ENCODE peak calls at places on chromosomes 7 and 10, in seven cellular contexts. One of them, this sample, is unnamed.

GRCh38 chr7:54985405-54986360 is 33.1 kb upstream of the EGFR start:
- DNase-seq in A673: no peak
- DNase-seq in CD8-positive, alpha-beta T cell: no peak
- DNase-seq in MCF 10A: peak
- DNase-seq in kidney epithelial cell: peak
- DNase-seq in B cell: no peak
- DNase-seq in astrocyte: peak
- DNase-seq in this sample: no peak

GRCh38 chr7:67913604-67914003 is 917.0 kb downstream of the TYW1 start:
- DNase-seq in A673: no peak
- DNase-seq in CD8-positive, alpha-beta T cell: no peak
- DNase-seq in MCF 10A: no peak
- DNase-seq in kidney epithelial cell: peak
- DNase-seq in B cell: no peak
- DNase-seq in astrocyte: peak
- DNase-seq in this sample: no peak

GRCh38 chr7:122886357-122887081 is at the start of gene CADPS2:
- DNase-seq in A673: peak
- DNase-seq in CD8-positive, alpha-beta T cell: no peak
- DNase-seq in MCF 10A: peak
- DNase-seq in kidney epithelial cell: peak
- DNase-seq in B cell: no peak
- DNase-seq in astrocyte: peak
- DNase-seq in this sample: peak

GRCh38 chr10:19500959-19501358 is 315.3 kb upstream of the PLXDC2 start:
- DNase-seq in A673: no peak
- DNase-seq in CD8-positive, alpha-beta T cell: no peak
- DNase-seq in MCF 10A: no peak
- DNase-seq in kidney epithelial cell: no peak
- DNase-seq in B cell: no peak
- DNase-seq in astrocyte: no peak
- DNase-seq in this sample: no peak

GRCh38 chr10:36181421-36181820 is 539.3 kb upstream of the FZD8 start:
- DNase-seq in A673: no peak
- DNase-seq in CD8-positive, alpha-beta T cell: no peak
- DNase-seq in MCF 10A: no peak
- DNase-seq in kidney epithelial cell: no peak
- DNase-seq in B cell: no peak
- DNase-seq in astrocyte: peak
- DNase-seq in this sample: no peak

GRCh38 chr10:32093650-32094049 is 37.4 kb upstream of the KIF5B start:
- DNase-seq in A673: no peak
- DNase-seq in CD8-positive, alpha-beta T cell: no peak
- DNase-seq in MCF 10A: no peak
- DNase-seq in kidney epithelial cell: no peak
- DNase-seq in B cell: no peak
- DNase-seq in astrocyte: no peak
- DNase-seq in this sample: no peak

GRCh38 chr7:1368682-1369571 is 90.3 kb downstream of the MICALL2 start:
- DNase-seq in A673: peak
- DNase-seq in CD8-positive, alpha-beta T cell: no peak
- DNase-seq in MCF 10A: peak
- DNase-seq in kidney epithelial cell: no peak
- DNase-seq in B cell: no peak
- DNase-seq in astrocyte: no peak
- DNase-seq in this sample: peak

GRCh38 chr10:24756283-24756682 is 32.6 kb upstream of the ARHGAP21 start:
- DNase-seq in A673: no peak
- DNase-seq in CD8-positive, alpha-beta T cell: no peak
- DNase-seq in MCF 10A: peak
- DNase-seq in kidney epithelial cell: no peak
- DNase-seq in B cell: no peak
- DNase-seq in astrocyte: no peak
- DNase-seq in this sample: no peak

GRCh38 chr7:156604311-156604710 is 36.3 kb upstream of the RNF32 start:
- DNase-seq in A673: no peak
- DNase-seq in CD8-positive, alpha-beta T cell: no peak
- DNase-seq in MCF 10A: peak
- DNase-seq in kidney epithelial cell: no peak
- DNase-seq in B cell: no peak
- DNase-seq in astrocyte: peak
- DNase-seq in this sample: no peak

GRCh38 chr7:36794689-36795088 is 70.4 kb upstream of the AOAH start:
- DNase-seq in A673: no peak
- DNase-seq in CD8-positive, alpha-beta T cell: no peak
- DNase-seq in MCF 10A: peak
- DNase-seq in kidney epithelial cell: peak
- DNase-seq in B cell: no peak
- DNase-seq in astrocyte: no peak
- DNase-seq in this sample: no peak

GRCh38 chr10:77279207-77279606 is 358.4 kb downstream of the KCNMA1 start:
- DNase-seq in A673: no peak
- DNase-seq in CD8-positive, alpha-beta T cell: peak
- DNase-seq in MCF 10A: no peak
- DNase-seq in kidney epithelial cell: no peak
- DNase-seq in B cell: no peak
- DNase-seq in astrocyte: peak
- DNase-seq in this sample: no peak

GRCh38 chr10:12650122-12650521 is 300.8 kb downstream of the CAMK1D start:
- DNase-seq in A673: no peak
- DNase-seq in CD8-positive, alpha-beta T cell: no peak
- DNase-seq in MCF 10A: no peak
- DNase-seq in kidney epithelial cell: no peak
- DNase-seq in B cell: no peak
- DNase-seq in astrocyte: no peak
- DNase-seq in this sample: no peak

GRCh38 chr7:130961128-130961601 is 227.2 kb upstream of the KLF14 start:
- DNase-seq in A673: peak
- DNase-seq in CD8-positive, alpha-beta T cell: no peak
- DNase-seq in MCF 10A: peak
- DNase-seq in kidney epithelial cell: no peak
- DNase-seq in B cell: peak
- DNase-seq in astrocyte: peak
- DNase-seq in this sample: peak

GRCh38 chr7:42207420-42207819 is 29.6 kb downstream of the GLI3 start:
- DNase-seq in A673: no peak
- DNase-seq in CD8-positive, alpha-beta T cell: no peak
- DNase-seq in MCF 10A: no peak
- DNase-seq in kidney epithelial cell: no peak
- DNase-seq in B cell: no peak
- DNase-seq in astrocyte: no peak
- DNase-seq in this sample: no peak

GRCh38 chr10:127880557-127880956 is 12.2 kb downstream of the CLRN3 start:
- DNase-seq in A673: no peak
- DNase-seq in CD8-positive, alpha-beta T cell: no peak
- DNase-seq in MCF 10A: no peak
- DNase-seq in kidney epithelial cell: no peak
- DNase-seq in B cell: no peak
- DNase-seq in astrocyte: no peak
- DNase-seq in this sample: no peak

GRCh38 chr7:36391436-36392198 is 2.0 kb downstream of the ANLN start:
- DNase-seq in A673: no peak
- DNase-seq in CD8-positive, alpha-beta T cell: no peak
- DNase-seq in MCF 10A: peak
- DNase-seq in kidney epithelial cell: no peak
- DNase-seq in B cell: no peak
- DNase-seq in astrocyte: no peak
- DNase-seq in this sample: peak

GRCh38 chr7:130912910-130913720 is 179.1 kb upstream of the KLF14 start:
- DNase-seq in A673: peak
- DNase-seq in CD8-positive, alpha-beta T cell: peak
- DNase-seq in MCF 10A: peak
- DNase-seq in kidney epithelial cell: peak
- DNase-seq in B cell: peak
- DNase-seq in astrocyte: peak
- DNase-seq in this sample: peak

GRCh38 chr7:147879116-147879750 is 711.3 kb upstream of the C7orf33 start:
- DNase-seq in A673: no peak
- DNase-seq in CD8-positive, alpha-beta T cell: no peak
- DNase-seq in MCF 10A: no peak
- DNase-seq in kidney epithelial cell: no peak
- DNase-seq in B cell: no peak
- DNase-seq in astrocyte: no peak
- DNase-seq in this sample: no peak

GRCh38 chr10:37488792-37489657 is 363.6 kb downstream of the ANKRD30A start:
- DNase-seq in A673: peak
- DNase-seq in CD8-positive, alpha-beta T cell: no peak
- DNase-seq in MCF 10A: peak
- DNase-seq in kidney epithelial cell: no peak
- DNase-seq in B cell: no peak
- DNase-seq in astrocyte: no peak
- DNase-seq in this sample: no peak

GRCh38 chr10:77459905-77460304 is 177.7 kb downstream of the KCNMA1 start:
- DNase-seq in A673: no peak
- DNase-seq in CD8-positive, alpha-beta T cell: no peak
- DNase-seq in MCF 10A: no peak
- DNase-seq in kidney epithelial cell: no peak
- DNase-seq in B cell: no peak
- DNase-seq in astrocyte: no peak
- DNase-seq in this sample: no peak

GRCh38 chr7:191105-192034 is 1.0 kb upstream of the FAM20C start:
- DNase-seq in A673: peak
- DNase-seq in CD8-positive, alpha-beta T cell: no peak
- DNase-seq in MCF 10A: peak
- DNase-seq in kidney epithelial cell: peak
- DNase-seq in B cell: no peak
- DNase-seq in astrocyte: peak
- DNase-seq in this sample: no peak

GRCh38 chr10:46309511-46310142 is 22.8 kb downstream of the ANTXRL start:
- DNase-seq in A673: no peak
- DNase-seq in CD8-positive, alpha-beta T cell: no peak
- DNase-seq in MCF 10A: no peak
- DNase-seq in kidney epithelial cell: no peak
- DNase-seq in B cell: no peak
- DNase-seq in astrocyte: no peak
- DNase-seq in this sample: no peak

GRCh38 chr10:24793648-24794379 is 70.1 kb upstream of the ARHGAP21 start:
- DNase-seq in A673: no peak
- DNase-seq in CD8-positive, alpha-beta T cell: no peak
- DNase-seq in MCF 10A: no peak
- DNase-seq in kidney epithelial cell: no peak
- DNase-seq in B cell: no peak
- DNase-seq in astrocyte: peak
- DNase-seq in this sample: no peak

GRCh38 chr10:128463991-128464755 is 337.9 kb upstream of the MKI67 start:
- DNase-seq in A673: peak
- DNase-seq in CD8-positive, alpha-beta T cell: no peak
- DNase-seq in MCF 10A: peak
- DNase-seq in kidney epithelial cell: peak
- DNase-seq in B cell: peak
- DNase-seq in astrocyte: peak
- DNase-seq in this sample: no peak

GRCh38 chr7:141486959-141487358 is 64.3 kb upstream of the AGK start:
- DNase-seq in A673: no peak
- DNase-seq in CD8-positive, alpha-beta T cell: no peak
- DNase-seq in MCF 10A: no peak
- DNase-seq in kidney epithelial cell: no peak
- DNase-seq in B cell: no peak
- DNase-seq in astrocyte: no peak
- DNase-seq in this sample: no peak
- TF ChIP-seq CTCF in A673: no peak
- TF ChIP-seq CTCF in CD8-positive, alpha-beta T cell: no peak
- TF ChIP-seq CTCF in MCF 10A: no peak
- TF ChIP-seq CTCF in kidney epithelial cell: no peak
- TF ChIP-seq CTCF in B cell: no peak
- TF ChIP-seq CTCF in astrocyte: no peak
- TF ChIP-seq CTCF in this sample: no peak

DNA sequence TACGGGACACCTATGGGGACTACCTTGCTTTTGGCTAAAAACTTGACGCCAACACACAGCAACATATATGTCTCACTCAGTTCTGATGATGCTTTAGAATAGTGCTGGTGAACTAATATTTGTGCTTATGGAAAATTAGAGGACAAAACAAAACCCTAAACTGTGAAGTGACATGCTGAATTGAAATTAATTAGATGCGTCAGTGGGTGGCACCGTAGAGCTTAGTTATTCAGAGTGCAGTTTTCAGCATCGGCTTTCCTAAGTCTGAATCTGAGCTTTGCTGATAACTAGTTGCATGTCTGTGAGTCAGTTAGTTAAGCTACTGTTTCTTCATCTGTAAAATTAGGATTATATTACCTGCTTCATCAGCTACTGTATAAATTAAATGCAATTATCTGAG is 245.0 kb upstream of the SORCS1 start:
- DNase-seq in A673: peak
- DNase-seq in CD8-positive, alpha-beta T cell: no peak
- DNase-seq in MCF 10A: peak
- DNase-seq in kidney epithelial cell: no peak
- DNase-seq in B cell: no peak
- DNase-seq in astrocyte: peak
- DNase-seq in this sample: no peak
- TF ChIP-seq CTCF in A673: peak
- TF ChIP-seq CTCF in CD8-positive, alpha-beta T cell: no peak
- TF ChIP-seq CTCF in MCF 10A: peak
- TF ChIP-seq CTCF in kidney epithelial cell: peak
- TF ChIP-seq CTCF in B cell: no peak
- TF ChIP-seq CTCF in astrocyte: no peak
- TF ChIP-seq CTCF in this sample: peak

DNA sequence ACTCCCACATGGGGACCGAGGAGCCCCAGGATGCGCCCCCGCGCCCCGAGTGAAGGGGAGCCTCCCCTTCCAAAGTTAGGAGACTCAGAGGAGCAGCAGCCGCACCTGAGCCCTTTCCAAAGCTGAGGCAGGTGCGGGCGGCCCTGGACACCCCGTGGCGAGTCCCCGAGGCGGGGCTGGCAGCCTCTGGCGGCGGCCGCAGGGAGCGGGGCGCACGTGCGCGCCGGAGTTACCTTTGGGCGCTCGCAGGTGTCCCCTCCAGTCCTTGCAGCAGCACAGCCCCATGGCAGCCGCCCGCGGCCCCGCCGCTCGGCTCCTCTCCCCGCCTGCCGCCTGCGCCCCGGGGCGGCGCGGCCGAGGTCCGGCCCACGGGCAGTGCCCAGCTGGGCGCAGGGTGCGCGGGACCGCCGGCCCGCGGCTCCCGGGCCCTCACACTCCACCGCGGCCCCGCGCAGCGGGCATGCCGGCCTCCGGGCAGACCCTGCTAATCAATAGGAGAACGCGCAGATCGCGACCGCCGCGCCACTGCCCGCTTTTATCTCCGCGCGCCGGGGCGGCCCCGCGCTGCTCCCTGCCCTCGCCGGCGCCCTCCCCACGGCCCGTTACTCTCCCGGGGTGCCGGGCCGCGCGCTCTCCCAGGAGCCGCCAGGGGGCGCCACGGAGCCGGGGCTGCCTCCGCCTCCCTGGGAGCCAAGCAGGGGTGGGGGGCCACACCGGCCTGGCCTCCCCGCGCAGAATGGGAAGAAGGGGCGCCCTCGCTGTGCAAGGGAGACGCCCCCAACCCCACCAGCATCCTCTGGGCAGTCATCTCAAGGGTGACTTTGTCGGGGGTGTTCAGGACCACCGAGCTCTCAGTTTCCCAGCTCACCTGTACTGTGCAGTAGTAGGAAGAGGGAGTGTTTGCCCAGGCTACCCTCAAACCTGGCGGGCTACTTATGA is 80.8 kb downstream of the ARHGAP22 start:
- DNase-seq in A673: peak
- DNase-seq in CD8-positive, alpha-beta T cell: no peak
- DNase-seq in MCF 10A: no peak
- DNase-seq in kidney epithelial cell: no peak
- DNase-seq in B cell: no peak
- DNase-seq in astrocyte: no peak
- DNase-seq in this sample: peak
- TF ChIP-seq CTCF in A673: peak
- TF ChIP-seq CTCF in CD8-positive, alpha-beta T cell: no peak
- TF ChIP-seq CTCF in MCF 10A: peak
- TF ChIP-seq CTCF in kidney epithelial cell: peak
- TF ChIP-seq CTCF in B cell: no peak
- TF ChIP-seq CTCF in astrocyte: peak
- TF ChIP-seq CTCF in this sample: no peak

GRCh38 chr7:142323706-142324105 is 65.8 kb upstream of the PRSS58 start:
- DNase-seq in A673: peak
- DNase-seq in CD8-positive, alpha-beta T cell: peak
- DNase-seq in MCF 10A: peak
- DNase-seq in kidney epithelial cell: no peak
- DNase-seq in B cell: no peak
- DNase-seq in astrocyte: no peak
- DNase-seq in this sample: no peak
- TF ChIP-seq CTCF in A673: peak
- TF ChIP-seq CTCF in CD8-positive, alpha-beta T cell: peak
- TF ChIP-seq CTCF in MCF 10A: peak
- TF ChIP-seq CTCF in kidney epithelial cell: peak
- TF ChIP-seq CTCF in B cell: no peak
- TF ChIP-seq CTCF in astrocyte: peak
- TF ChIP-seq CTCF in this sample: peak